ENCODE peak calls at places on chromosomes 5 and 9, in four cellular contexts. Q is HepG2, V is H1, Z is K562. F is an unnamed sample.

GRCh38 chr5:154145268-154145667 is 45.3 kb upstream of the GALNT10 start:
- DNase-seq in V (no peak), Z (no peak), Q (no peak), F (no peak)

GRCh38 chr5:150258126-150258525 is 31.4 kb downstream of the CAMK2A start:
- DNase-seq in Q (no peak), V (no peak), Z (no peak), F (no peak)

GRCh38 chr9:8726692-8727091 is 927.1 kb upstream of the DMAC1 start:
- DNase-seq in Q (no peak), Z (no peak), V (no peak), F (no peak)

GRCh38 chr9:19656704-19657103 is 132.1 kb downstream of the SLC24A2 start:
- DNase-seq in Q (no peak), V (no peak), Z (no peak), F (no peak)

GRCh38 chr9:98728500-98728899 is 19.8 kb upstream of the GABBR2 start:
- DNase-seq in Z (no peak), Q (no peak), V (no peak), F (no peak)

GRCh38 chr5:139668924-139669680 is 21.0 kb downstream of the CXXC5 start:
- DNase-seq in Z (no peak), Q (no peak), V (no peak), F (no peak)

GRCh38 chr9:134407123-134407779 is 81.0 kb downstream of the RXRA start:
- DNase-seq in Q (no peak), V (no peak), Z (peak), F (peak)

GRCh38 chr5:147689436-147689835 is 93.1 kb downstream of the JAKMIP2 start:
- DNase-seq in V (no peak), Q (no peak), Z (no peak), F (no peak)

GRCh38 chr9:97714435-97714834 is 17.3 kb upstream of the XPA start:
- DNase-seq in Z (no peak), V (no peak), Q (peak), F (no peak)

GRCh38 chr5:160175438-160176218 is 53.7 kb upstream of the FABP6 start:
- DNase-seq in V (no peak), Z (no peak), Q (no peak), F (no peak)

GRCh38 chr9:93829271-93830223 is 125.6 kb downstream of the BARX1 start:
- DNase-seq in Z (no peak), Q (no peak), V (no peak), F (no peak)

DNA sequence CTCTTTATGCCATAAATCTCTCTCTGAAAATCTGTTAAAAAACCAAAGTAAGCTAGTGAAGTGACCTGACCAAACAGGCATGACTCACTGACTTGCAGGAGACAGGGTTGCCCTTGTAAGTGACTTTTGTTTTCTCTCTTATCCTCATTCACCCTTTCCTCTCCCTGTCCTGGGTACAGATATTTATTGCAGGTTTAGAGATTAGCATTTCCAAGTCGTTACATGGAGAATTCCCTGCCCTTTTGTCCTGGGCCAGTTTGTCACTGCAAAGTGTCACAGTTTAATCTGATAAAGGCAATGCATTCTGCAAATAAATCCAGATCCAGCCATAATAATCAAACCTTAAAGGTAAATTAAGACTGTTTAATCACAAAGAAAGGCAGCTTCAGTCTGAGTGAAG is 484.2 kb downstream of the IRX1 start:
- DNase-seq in Z (no peak), Q (no peak), V (no peak), F (no peak)
- TF ChIP-seq CEBPB in Z (no peak), Q (no peak), V (no peak), F (no peak)

GRCh38 chr5:151663617-151664322 is 22.9 kb downstream of the SPARC start:
- DNase-seq in Q (no peak), Z (no peak), V (no peak), F (no peak)
- TF ChIP-seq FOSL1 in Q (no peak), Z (no peak), V (no peak), F (no peak)

GRCh38 chr5:142515036-142515435 is 170.9 kb downstream of the FGF1 start:
- DNase-seq in V (no peak), Z (no peak), Q (no peak), F (no peak)

GRCh38 chr5:142512680-142513042 is 173.2 kb downstream of the FGF1 start:
- DNase-seq in Q (peak), V (no peak), Z (no peak), F (peak)

GRCh38 chr5:142511318-142511717 is 174.6 kb downstream of the FGF1 start:
- DNase-seq in V (no peak), Z (no peak), Q (no peak), F (no peak)

GRCh38 chr5:142514196-142514595 is 171.7 kb downstream of the FGF1 start:
- DNase-seq in V (no peak), Z (no peak), Q (no peak), F (no peak)

DNA sequence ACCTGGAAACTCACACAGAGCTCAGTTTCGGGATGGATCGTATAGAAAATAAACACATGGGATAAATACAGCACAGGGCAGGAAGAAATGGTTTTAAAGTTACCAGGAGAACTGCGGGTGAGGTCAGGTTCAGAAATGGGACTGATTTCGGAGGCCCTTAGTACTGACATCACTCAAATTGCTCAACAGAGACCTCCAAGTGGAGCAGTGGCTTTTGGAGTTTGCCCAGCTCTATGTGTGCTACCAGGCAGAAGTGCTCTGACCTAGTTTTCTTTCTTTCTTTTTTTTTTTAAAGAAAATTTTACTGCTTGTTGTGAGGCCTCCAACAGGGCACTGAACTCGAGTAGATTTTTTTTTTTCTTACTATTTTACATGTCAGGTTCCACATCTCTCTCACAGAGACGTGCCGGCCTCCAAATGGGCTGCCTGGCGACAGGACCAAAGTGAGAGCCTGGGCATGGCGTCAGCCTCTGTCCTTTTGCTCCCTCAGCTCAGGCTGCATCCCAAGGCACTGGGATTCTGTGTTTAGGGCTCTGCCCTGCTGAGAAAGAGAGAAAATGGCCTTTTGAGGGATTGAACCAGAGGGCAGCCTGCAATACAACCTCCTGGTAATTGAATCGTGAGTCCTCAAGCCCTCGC is 173.7 kb downstream of the FGF1 start:
- DNase-seq in Z (no peak), V (no peak), Q (no peak), F (no peak)
- TF ChIP-seq POLR2A in Z (no peak), V (no peak), Q (no peak), F (no peak)

GRCh38 chr5:65695162-65695755 is 26.6 kb downstream of the SGTB start:
- DNase-seq in Q (no peak), V (no peak), Z (no peak), F (no peak)
- TF ChIP-seq CEBPB in Q (no peak), V (no peak), Z (no peak), F (no peak)

GRCh38 chr5:61603211-61603908 is 271.3 kb downstream of the ZSWIM6 start:
- DNase-seq in Q (no peak), V (no peak), Z (no peak), F (no peak)
- TF ChIP-seq FOSL1 in Q (no peak), V (no peak), Z (no peak), F (no peak)

GRCh38 chr5:10301842-10302610 is 5.7 kb downstream of the CMBL start:
- DNase-seq in V (no peak), Z (no peak), Q (no peak), F (no peak)
- TF ChIP-seq POLR2A in V (no peak), Z (no peak), Q (no peak), F (no peak)

F was measured in HCT116.